ENCODE peak calls at places on chromosomes 2 and 18, in ten cellular contexts. U is left ventricle myocardium inferior, P is esophagus squamous epithelium, C is tibial artery, A is left lung, D is prostate gland, H is esophagus muscularis mucosa, M is astrocyte of the spinal cord, L is skeletal muscle cell, T is K562. B is an unnamed sample.

GRCh38 chr2:231713738-231714638 is 5.7 kb downstream of the PTMA start:
- DNase-seq in U (peak; percentile 87), P (peak; percentile 58), C (peak; percentile 93), A (peak; percentile 90), D (peak; percentile 86), H (peak; percentile 98), M (peak; percentile 88), L (peak; percentile 60), T (peak; percentile 43), B (peak; percentile 68)

GRCh38 chr18:47893047-47893446 is 37.4 kb downstream of the SMAD2 start:
- DNase-seq in U (no peak), P (no peak), C (no peak), A (no peak), D (no peak), H (no peak), M (no peak), L (no peak), T (peak; percentile 14), B (no peak)

GRCh38 chr2:11583840-11584529 is 50.1 kb downstream of the GREB1 start:
- DNase-seq in U (peak; percentile 57), P (no peak), C (no peak), A (peak; percentile 74), D (peak; percentile 50), H (peak; percentile 94), M (peak; percentile 93), L (peak; percentile 92), T (peak; percentile 89), B (peak; percentile 76)

GRCh38 chr2:19796036-19796703 is 105.6 kb downstream of the TTC32 start:
- DNase-seq in U (no peak), P (no peak), C (no peak), A (no peak), D (no peak), H (no peak), M (peak; percentile 67), L (peak; percentile 82), T (no peak), B (no peak)

GRCh38 chr18:73664896-73665295 is 482.7 kb downstream of the FBXO15 start:
- DNase-seq in U (no peak), P (no peak), C (no peak), A (no peak), D (no peak), H (no peak), M (no peak), L (no peak), T (no peak), B (no peak)

GRCh38 chr2:221527759-221528444 is 44.2 kb downstream of the EPHA4 start:
- DNase-seq in U (no peak), P (no peak), C (no peak), A (no peak), D (no peak), H (peak; percentile 60), M (no peak), L (no peak), T (no peak), B (peak; percentile 11)

GRCh38 chr2:72892506-72893173 is 5.4 kb downstream of the SPR start:
- DNase-seq in U (peak; percentile 64), P (no peak), C (peak; percentile 78), A (peak; percentile 74), D (peak; percentile 51), H (no peak), M (peak; percentile 67), L (no peak), T (peak; percentile 55), B (no peak)

GRCh38 chr2:150517951-150518680 is 30.6 kb upstream of the RND3 start:
- DNase-seq in U (no peak), P (no peak), C (no peak), A (no peak), D (no peak), H (no peak), M (peak; percentile 81), L (peak; percentile 67), T (no peak), B (no peak)

GRCh38 chr2:37635359-37636208 is 35.9 kb downstream of the CDC42EP3 start:
- DNase-seq in U (no peak), P (peak; percentile 17), C (no peak), A (peak; percentile 73), D (no peak), H (no peak), M (peak; percentile 73), L (peak; percentile 83), T (no peak), B (no peak)

GRCh38 chr2:120735750-120736170 is at the start of gene GLI2:
- DNase-seq in U (peak; percentile 72), P (no peak), C (peak; percentile 90), A (peak; percentile 64), D (peak; percentile 77), H (peak; percentile 93), M (peak; percentile 90), L (no peak), T (peak; percentile 63), B (peak; percentile 52)

GRCh38 chr2:151575338-151575737 is 158.9 kb downstream of the NEB start:
- DNase-seq in U (no peak), P (no peak), C (no peak), A (no peak), D (no peak), H (no peak), M (peak; percentile 23), L (peak; percentile 13), T (no peak), B (no peak)

DNA sequence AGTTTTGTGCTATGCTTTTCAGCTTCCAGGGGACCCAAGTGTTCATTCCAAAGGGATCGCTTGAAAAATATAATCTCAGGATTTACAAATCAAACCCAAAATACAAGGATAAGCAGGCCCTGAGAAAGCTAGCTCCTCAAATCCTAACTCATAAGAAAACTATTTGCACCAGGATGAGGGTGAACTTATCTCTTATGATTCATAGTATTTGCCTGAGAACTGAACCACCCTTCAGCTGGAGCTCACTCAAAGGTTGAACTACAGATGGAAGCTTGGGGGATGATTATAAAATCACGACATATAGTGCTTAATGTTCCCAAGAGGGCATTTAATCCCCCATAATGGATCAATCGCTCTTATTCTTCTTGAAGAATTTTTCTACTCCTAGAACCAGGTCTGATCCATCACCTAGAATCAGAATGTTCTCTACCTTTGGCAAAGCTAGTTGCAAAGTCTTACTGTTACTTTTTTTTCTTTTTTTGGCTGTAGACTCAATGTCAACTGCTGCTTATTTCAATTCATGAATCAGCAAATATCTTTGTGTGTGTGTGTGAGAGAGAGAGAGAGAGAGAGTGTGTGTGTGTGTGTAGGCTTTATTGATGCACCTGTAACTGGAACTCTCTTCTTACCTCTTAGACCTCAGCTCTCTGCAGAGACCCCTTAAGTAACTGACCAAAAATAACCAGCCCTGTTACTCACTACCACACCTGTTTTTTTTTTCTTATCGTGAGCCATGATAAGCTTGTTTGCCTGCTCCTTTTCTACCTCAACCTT is 44.8 kb downstream of the ARL4C start:
- DNase-seq in U (no peak), P (no peak), C (no peak), A (no peak), D (no peak), H (no peak), M (peak; percentile 93), L (peak; percentile 46), T (no peak), B (peak; percentile 90)
- H3K4me3 ChIP-seq in U (no peak overlapping the region), P (no peak overlapping the region), C (no peak overlapping the region), A (no peak overlapping the region), D (no peak overlapping the region), H (no peak overlapping the region), M (no peak overlapping the region), L (no peak overlapping the region), T (no peak overlapping the region), B (no peak overlapping the region)

DNA sequence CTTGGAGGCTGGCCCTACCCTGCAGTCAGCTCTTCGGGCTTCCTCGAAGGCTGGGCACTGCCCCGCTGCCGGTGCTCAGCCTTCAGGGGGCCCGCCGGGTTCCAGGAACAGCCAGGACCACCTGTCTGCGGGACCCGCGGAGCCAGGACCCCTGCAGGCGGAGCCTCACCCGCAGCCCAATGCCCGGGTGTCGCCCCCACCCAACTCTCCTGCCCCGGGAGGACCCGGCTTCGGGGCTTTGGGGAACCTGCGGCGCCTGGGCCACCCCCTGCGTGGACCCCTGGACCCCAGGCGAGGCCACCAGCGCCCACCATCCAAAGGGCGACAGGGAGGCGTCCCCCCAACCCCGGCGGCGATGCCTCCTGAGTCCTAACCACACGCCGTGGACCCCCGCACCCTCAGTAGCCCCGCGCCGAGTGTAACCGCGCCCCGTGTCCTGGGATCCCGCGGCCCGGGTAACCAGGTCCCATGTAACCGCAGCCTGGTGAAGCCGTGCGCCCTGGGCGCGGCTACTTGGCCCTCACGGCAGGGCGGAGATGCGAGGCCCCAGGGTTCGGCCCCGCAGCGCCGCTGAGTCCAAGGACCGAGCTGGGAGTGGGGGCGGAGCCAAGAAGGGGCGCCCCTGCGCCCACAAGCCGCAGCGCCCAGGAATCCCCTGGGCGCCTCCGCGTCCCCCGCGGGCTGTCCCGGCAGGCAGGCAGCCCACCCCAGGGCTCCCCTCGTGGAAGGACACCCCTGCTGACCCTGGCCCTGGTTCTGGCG is 11.0 kb upstream of the UBE2F start:
- DNase-seq in U (no peak), P (no peak), C (peak; percentile 50), A (no peak), D (no peak), H (no peak), M (no peak), L (no peak), T (no peak), B (no peak)
- H3K4me3 ChIP-seq in U (peak overlapping the region; percentile 63), P (peak overlapping the region; percentile 10), C (peak overlapping the region; percentile 39), A (no peak overlapping the region), D (no peak overlapping the region), H (peak overlapping the region; percentile 34), M (no peak overlapping the region), L (peak overlapping the region; percentile 27), T (no peak overlapping the region), B (no peak overlapping the region)

DNA sequence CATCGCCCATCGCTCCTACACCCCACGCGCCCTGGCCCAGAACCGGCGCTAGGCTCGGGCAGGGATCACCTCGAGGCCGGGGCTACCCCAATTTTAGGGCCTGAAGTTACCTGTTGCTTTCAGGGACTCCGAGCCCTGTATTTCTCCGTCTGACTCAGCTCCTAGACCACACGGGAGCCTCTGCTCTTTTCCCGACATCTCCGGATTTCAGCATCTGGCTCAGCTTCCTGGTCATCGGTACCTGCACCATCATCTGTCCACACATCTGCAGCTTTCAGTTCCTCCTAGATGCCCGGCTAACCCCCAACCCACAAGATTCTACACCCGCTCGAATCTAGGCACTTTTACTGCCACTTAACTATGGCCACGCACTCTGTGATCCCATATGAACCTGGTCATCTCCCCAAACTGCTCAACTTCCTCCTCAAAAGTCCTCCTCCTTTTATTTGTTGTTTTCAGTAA is 12.1 kb upstream of the HMSD start:
- DNase-seq in U (no peak), P (no peak), C (no peak), A (no peak), D (no peak), H (no peak), M (no peak), L (no peak), T (no peak), B (no peak)
- H3K4me3 ChIP-seq in U (peak overlapping the region; percentile 67), P (peak overlapping the region; percentile 58), C (peak overlapping the region; percentile 61), A (peak overlapping the region; percentile 39), D (peak overlapping the region; percentile 35), H (peak overlapping the region; percentile 54), M (peak overlapping the region; percentile 60), L (peak overlapping the region; percentile 63), T (no peak overlapping the region), B (peak overlapping the region; percentile 64)

GRCh38 chr2:48085888-48086287 is 179.6 kb upstream of the FBXO11 start:
- DNase-seq in U (no peak), P (no peak), C (no peak), A (no peak), D (no peak), H (peak; percentile 10), M (no peak), L (no peak), T (no peak), B (no peak)

GRCh38 chr2:48081317-48081628 is 175.0 kb upstream of the FBXO11 start:
- DNase-seq in U (no peak), P (no peak), C (no peak), A (no peak), D (no peak), H (no peak), M (no peak), L (no peak), T (no peak), B (no peak)

GRCh38 chr2:48080534-48081316 is 174.4 kb upstream of the FBXO11 start:
- DNase-seq in U (no peak), P (no peak), C (no peak), A (no peak), D (no peak), H (no peak), M (no peak), L (no peak), T (no peak), B (no peak)
- H3K4me3 ChIP-seq in U (no peak overlapping the region), P (no peak overlapping the region), C (no peak overlapping the region), A (no peak overlapping the region), D (no peak overlapping the region), H (no peak overlapping the region), M (no peak overlapping the region), L (no peak overlapping the region), T (no peak overlapping the region), B (no peak overlapping the region)